ENCODE peak calls at places on chromosomes 2 and 18, in eight cellular contexts. U is body of pancreas, H is A549, P is breast epithelium, Y is tibial nerve, L is ovary, M is uterus, K is gastrocnemius medialis. D is an unnamed sample. For H3K4me1, the result is how much of the 10 kb centered on the place peaks cover.

GRCh38 chr18:76488190-76488589 is 6.9 kb downstream of the ZNF516 start:
- DNase-seq in L (no peak), K (no peak), Y (no peak), U (no peak), P (no peak), M (peak), H (no peak), D (no peak)

GRCh38 chr2:186605041-186605440 is 15.2 kb downstream of the ITGAV start:
- DNase-seq in L (no peak), P (no peak), K (no peak), Y (no peak), M (no peak), U (no peak), H (no peak), D (no peak)

GRCh38 chr2:231386446-231386845 is 9.1 kb upstream of the B3GNT7 start:
- DNase-seq in H (no peak), L (no peak), P (no peak), U (no peak), M (no peak), K (no peak), Y (no peak), D (no peak)

GRCh38 chr18:5073026-5073944 is 123.8 kb downstream of the AKAIN1 start:
- DNase-seq in K (no peak), Y (peak), M (no peak), U (no peak), H (peak), P (no peak), L (no peak), D (no peak)

GRCh38 chr2:221478106-221478863 is 93.8 kb downstream of the EPHA4 start:
- DNase-seq in M (no peak), U (no peak), P (no peak), Y (no peak), K (no peak), L (no peak), H (no peak), D (no peak)

GRCh38 chr2:196696423-196697073 is 57.0 kb downstream of the CCDC150 start:
- DNase-seq in L (no peak), H (peak), U (no peak), M (no peak), Y (peak), P (no peak), K (no peak), D (no peak)

GRCh38 chr2:28348921-28349320 is 43.7 kb upstream of the FOSL2 start:
- DNase-seq in P (no peak), L (no peak), H (no peak), K (no peak), M (no peak), Y (no peak), U (no peak), D (no peak)

GRCh38 chr18:49988101-49988500 is 174.8 kb upstream of the ACAA2 start:
- DNase-seq in K (no peak), M (no peak), P (no peak), Y (no peak), L (no peak), U (no peak), H (no peak), D (peak)

GRCh38 chr2:71700880-71701397 is 247.6 kb downstream of the DYSF start:
- DNase-seq in M (peak), L (peak), Y (peak), P (peak), K (peak), H (no peak), U (peak), D (peak)

GRCh38 chr18:3910507-3910906 is 460.5 kb downstream of the TGIF1 start:
- DNase-seq in M (no peak), U (no peak), H (no peak), L (no peak), P (no peak), Y (no peak), K (no peak), D (no peak)

GRCh38 chr2:216222650-216223352 is 113.7 kb downstream of the XRCC5 start:
- DNase-seq in P (no peak), U (no peak), Y (no peak), K (no peak), H (peak), L (no peak), M (no peak), D (no peak)

GRCh38 chr2:239467956-239468490 is 67.2 kb upstream of the HDAC4 start:
- DNase-seq in K (no peak), U (no peak), Y (no peak), L (no peak), H (no peak), P (peak), M (no peak), D (no peak)

GRCh38 chr2:113281920-113282746 is 3.4 kb upstream of the PAX8 start:
- DNase-seq in H (no peak), U (no peak), P (no peak), L (no peak), M (no peak), Y (no peak), K (no peak), D (no peak)

GRCh38 chr2:159516241-159516758 is 100.0 kb downstream of the BAZ2B start:
- DNase-seq in M (no peak), U (peak), L (no peak), H (peak), P (no peak), K (peak), Y (no peak), D (no peak)

GRCh38 chr18:9835796-9836195 is 50.0 kb upstream of the TXNDC2 start:
- DNase-seq in U (no peak), P (no peak), Y (no peak), K (no peak), M (no peak), H (no peak), L (no peak), D (no peak)

GRCh38 chr18:49025767-49026500 is 75.2 kb upstream of the SMAD7 start:
- DNase-seq in K (no peak), Y (no peak), H (no peak), M (no peak), U (no peak), L (no peak), P (no peak), D (no peak)

GRCh38 chr2:236745420-236746210 is 176.0 kb downstream of the ACKR3 start:
- DNase-seq in K (no peak), M (no peak), Y (no peak), H (peak), U (peak), L (no peak), P (peak), D (no peak)

GRCh38 chr2:229714080-229714735 is at the start of gene DNER:
- DNase-seq in K (no peak), H (no peak), Y (no peak), M (no peak), P (no peak), U (peak), L (no peak), D (no peak)

GRCh38 chr2:182435754-182436153 is 8.9 kb upstream of the PDE1A start:
- DNase-seq in K (no peak), P (no peak), Y (no peak), U (no peak), L (no peak), H (no peak), M (no peak), D (no peak)

GRCh38 chr2:231238694-231239093 is 40.3 kb downstream of the ARMC9 start:
- DNase-seq in K (no peak), L (no peak), H (no peak), P (no peak), U (no peak), M (no peak), Y (no peak), D (no peak)

GRCh38 chr2:69668598-69668997 is 25.1 kb upstream of the AAK1 start:
- DNase-seq in U (no peak), Y (no peak), K (no peak), M (no peak), H (no peak), L (no peak), P (no peak), D (no peak)

GRCh38 chr2:161995553-161996016 is 78.4 kb downstream of the DPP4 start:
- DNase-seq in L (no peak), P (no peak), H (no peak), Y (no peak), M (no peak), U (no peak), K (no peak), D (no peak)

GRCh38 chr2:181352158-181352557 is 105.0 kb upstream of the ITGA4 start:
- DNase-seq in Y (no peak), K (no peak), U (no peak), H (no peak), L (no peak), M (no peak), P (no peak), D (no peak)

GRCh38 chr2:207812058-207812857 is 42.6 kb upstream of the FZD5 start:
- DNase-seq in K (no peak), M (no peak), U (no peak), H (no peak), L (no peak), Y (no peak), P (no peak), D (no peak)
- H3K4me1 ChIP-seq in K (under half), M (under half), U (under half), H (under half), L (under half), Y (under half), P (under half), D (under half)

GRCh38 chr2:10122500-10123280 is at the start of gene RRM2:
- DNase-seq in L (peak), Y (peak), P (peak), H (peak), U (peak), M (peak), K (peak), D (peak)
- TF ChIP-seq POLR2A in L (no peak), Y (no peak), P (no peak), H (peak), U (peak), M (no peak), K (no peak), D (no peak)

DNA sequence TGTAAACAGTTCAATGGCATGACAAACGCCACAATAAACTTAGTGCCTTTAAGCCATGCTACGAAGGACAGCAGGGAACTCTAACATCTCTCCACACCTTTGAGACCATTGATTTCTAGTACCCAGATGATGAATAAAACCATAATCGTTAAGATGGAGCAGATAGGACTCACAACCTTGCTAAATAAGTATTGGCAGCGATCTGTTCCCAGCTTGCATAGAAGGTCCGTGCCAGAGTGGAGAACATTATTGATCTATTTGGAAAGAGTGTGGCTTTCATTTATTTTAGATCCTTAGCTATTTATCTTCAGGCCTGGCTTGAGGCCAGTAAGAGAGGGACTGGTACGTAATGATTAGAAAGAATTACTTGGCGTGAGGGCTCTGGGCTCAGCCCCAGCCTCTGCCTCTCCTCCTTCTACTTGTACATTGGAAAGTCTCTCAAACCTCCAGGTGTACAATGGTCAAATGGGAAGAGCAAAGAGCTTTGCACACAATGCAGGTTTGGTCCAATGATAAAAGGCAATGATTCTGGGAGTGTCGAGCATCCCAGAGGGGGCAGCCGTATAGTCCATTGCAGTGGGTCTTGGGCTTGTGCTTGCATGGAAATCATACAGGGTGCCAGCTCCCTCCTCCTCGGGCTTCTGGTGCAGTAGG is 98.2 kb upstream of the NCK2 start:
- DNase-seq in H (no peak), P (no peak), L (no peak), M (no peak), K (no peak), Y (no peak), U (peak), D (no peak)
- H3K4me1 ChIP-seq in H (under half), P (under half), L (under half), M (under half), K (under half), Y (under half), U (under half), D (under half)

GRCh38 chr2:202035089-202035940 is 1.7 kb downstream of the FZD7 start:
- DNase-seq in K (peak), Y (peak), H (no peak), M (peak), U (peak), L (peak), P (peak), D (peak)
- TF ChIP-seq POLR2A in K (no peak), Y (no peak), H (no peak), M (no peak), U (no peak), L (no peak), P (no peak), D (no peak)

GRCh38 chr2:45943231-45944044 is 292.0 kb downstream of the PRKCE start:
- DNase-seq in Y (no peak), M (no peak), L (no peak), P (no peak), U (no peak), K (no peak), H (no peak), D (no peak)
- H3K4me1 ChIP-seq in Y (under half), M (under half), L (under half), P (under half), U (under half), K (under half), H (under half), D (under half)

GRCh38 chr2:218569661-218570500 is 1.2 kb downstream of the CNOT9 start:
- DNase-seq in K (peak), P (no peak), L (no peak), H (peak), U (peak), Y (no peak), M (no peak), D (peak)

GRCh38 chr2:218567797-218568189 is 358 bp downstream of the USP37 start:
- DNase-seq in H (no peak), U (no peak), M (no peak), P (peak), K (no peak), L (no peak), Y (no peak), D (no peak)

GRCh38 chr2:218569038-218569431 is 396 bp downstream of the CNOT9 start:
- DNase-seq in L (peak), H (peak), P (peak), U (peak), K (peak), M (peak), Y (peak), D (no peak)

GRCh38 chr2:218566296-218566695 is 1.9 kb downstream of the USP37 start:
- DNase-seq in P (no peak), L (no peak), H (no peak), M (no peak), U (no peak), Y (no peak), K (no peak), D (no peak)

DNA sequence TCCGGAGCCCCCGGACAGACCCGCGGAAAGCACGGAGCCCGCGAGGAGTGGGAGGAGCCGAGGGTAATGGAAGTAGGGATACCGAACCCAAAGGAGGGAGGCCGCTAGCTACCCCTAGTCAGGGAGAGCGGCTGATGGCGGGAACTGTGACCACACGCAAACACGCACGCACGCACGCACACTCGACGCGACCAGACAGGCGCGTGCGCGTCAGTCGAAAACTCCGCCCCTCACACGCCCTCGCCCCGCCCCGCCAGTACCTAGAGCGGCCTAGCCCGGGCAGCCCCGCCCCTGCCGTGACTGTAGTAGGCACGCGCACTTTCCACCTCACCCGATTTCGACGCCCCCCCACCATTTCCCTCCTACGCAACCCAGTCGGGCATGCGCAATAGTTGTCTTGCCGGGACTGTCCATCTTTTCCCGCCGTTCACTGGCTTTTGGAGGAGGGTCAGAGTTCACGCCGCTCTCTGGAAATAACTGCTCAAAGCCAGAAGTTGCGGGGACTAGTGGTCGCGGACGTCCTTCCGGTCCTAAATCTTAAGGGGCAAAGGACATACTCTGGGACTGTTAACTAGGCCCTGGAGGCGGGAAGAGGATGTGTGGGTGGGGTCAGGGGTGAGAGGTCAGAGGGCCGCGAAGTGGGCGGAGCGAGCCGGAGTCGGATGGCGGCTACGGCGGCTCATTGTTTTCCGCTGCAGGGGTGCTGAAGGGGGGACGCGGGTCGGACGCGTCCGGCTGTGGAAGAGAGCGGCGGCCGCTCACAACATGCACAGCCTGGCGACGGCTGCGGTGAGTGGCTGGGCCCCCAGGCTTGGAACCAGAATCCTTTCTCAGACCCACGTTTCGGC is at the start of the genes CNOT9 and USP37:
- DNase-seq in M (peak), H (peak), L (peak), U (peak), P (peak), Y (peak), K (peak), D (peak)
- TF ChIP-seq POLR2A in M (peak), H (peak), L (peak), U (peak), P (peak), Y (peak), K (peak), D (no peak)

GRCh38 chr2:46303233-46303632 is 6.0 kb downstream of the EPAS1 start:
- DNase-seq in K (no peak), U (no peak), P (no peak), M (no peak), H (no peak), L (no peak), Y (no peak), D (no peak)

GRCh38 chr2:46305177-46305576 is 8.0 kb downstream of the EPAS1 start:
- DNase-seq in K (no peak), M (no peak), Y (no peak), L (no peak), U (no peak), H (peak), P (no peak), D (no peak)

GRCh38 chr2:46302005-46302696 is 4.9 kb downstream of the EPAS1 start:
- DNase-seq in U (no peak), Y (no peak), M (no peak), L (no peak), H (no peak), P (no peak), K (no peak), D (no peak)

GRCh38 chr2:46304635-46305034 is 7.4 kb downstream of the EPAS1 start:
- DNase-seq in Y (no peak), M (no peak), P (no peak), U (no peak), H (no peak), K (no peak), L (no peak), D (no peak)

DNA sequence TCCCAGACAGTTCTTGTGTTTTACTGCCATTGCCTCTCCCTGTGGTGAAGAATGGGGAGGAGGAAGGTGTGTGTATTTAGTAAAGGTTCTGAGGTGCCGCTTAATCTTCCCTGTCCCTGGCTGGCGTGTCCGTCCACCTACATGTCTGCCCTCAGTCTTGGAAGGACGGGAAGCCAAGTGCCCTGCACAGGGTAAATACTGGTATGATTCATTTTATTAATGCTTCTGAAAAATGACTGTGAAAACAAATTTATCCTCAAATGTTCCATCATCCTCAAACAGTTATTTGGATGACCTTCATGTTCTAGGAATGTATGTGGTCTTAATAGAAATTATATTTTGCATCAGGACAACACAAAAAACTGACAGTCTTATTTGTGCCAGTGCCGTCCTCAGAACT is 6.6 kb downstream of the EPAS1 start:
- DNase-seq in Y (no peak), L (no peak), M (no peak), K (no peak), U (no peak), P (no peak), H (no peak), D (no peak)
- H3K4me1 ChIP-seq in Y (under half), L (under half), M (under half), K (half or more), U (half or more), P (under half), H (half or more), D (half or more)

GRCh38 chr2:99154643-99155536 is at the start of the genes LIPT1 and TSGA10:
- DNase-seq in U (peak), P (peak), K (peak), Y (peak), L (peak), H (peak), M (peak), D (peak)
- TF ChIP-seq POLR2A in U (peak), P (peak), K (peak), Y (peak), L (peak), H (peak), M (peak), D (peak)